ENCODE peak calls at places on chromosomes 11 and 22, in seven cellular contexts. One of them, this sample, is unnamed.

GRCh38 chr22:42116848-42117424 is 13.7 kb downstream of the CYP2D6 start:
- DNase-seq in heart right ventricle: no peak
- DNase-seq in OCI-LY7: peak
- DNase-seq in nephron progenitor cell: no peak
- DNase-seq in AG10803: peak
- DNase-seq in fibroblast of villous mesenchyme: peak
- DNase-seq in fibroblast of mammary gland: peak
- DNase-seq in this sample: no peak

GRCh38 chr11:68003846-68004550 is at the start of gene UNC93B1:
- DNase-seq in OCI-LY7: peak
- DNase-seq in fibroblast of mammary gland: peak
- DNase-seq in heart right ventricle: peak
- DNase-seq in nephron progenitor cell: peak
- DNase-seq in fibroblast of villous mesenchyme: peak
- DNase-seq in AG10803: peak
- DNase-seq in this sample: peak

GRCh38 chr11:116193321-116194114 is 579.3 kb downstream of the BUD13 start:
- DNase-seq in fibroblast of mammary gland: peak
- DNase-seq in AG10803: peak
- DNase-seq in OCI-LY7: no peak
- DNase-seq in heart right ventricle: no peak
- DNase-seq in nephron progenitor cell: peak
- DNase-seq in fibroblast of villous mesenchyme: peak
- DNase-seq in this sample: no peak

GRCh38 chr11:2287102-2287501 is 14.6 kb downstream of the C11orf21 start:
- DNase-seq in fibroblast of mammary gland: no peak
- DNase-seq in nephron progenitor cell: no peak
- DNase-seq in AG10803: no peak
- DNase-seq in fibroblast of villous mesenchyme: no peak
- DNase-seq in OCI-LY7: no peak
- DNase-seq in heart right ventricle: no peak
- DNase-seq in this sample: no peak

GRCh38 chr11:3835100-3835485 is 5.7 kb downstream of the RHOG start:
- DNase-seq in OCI-LY7: no peak
- DNase-seq in nephron progenitor cell: no peak
- DNase-seq in AG10803: peak
- DNase-seq in fibroblast of mammary gland: peak
- DNase-seq in heart right ventricle: no peak
- DNase-seq in fibroblast of villous mesenchyme: no peak
- DNase-seq in this sample: no peak

GRCh38 chr11:43567396-43567975 is 113.1 kb upstream of the HSD17B12 start:
- DNase-seq in fibroblast of villous mesenchyme: peak
- DNase-seq in fibroblast of mammary gland: peak
- DNase-seq in OCI-LY7: peak
- DNase-seq in heart right ventricle: no peak
- DNase-seq in nephron progenitor cell: no peak
- DNase-seq in AG10803: peak
- DNase-seq in this sample: peak

GRCh38 chr11:13880719-13881118 is 81.8 kb upstream of the SPON1 start:
- DNase-seq in AG10803: no peak
- DNase-seq in heart right ventricle: no peak
- DNase-seq in OCI-LY7: peak
- DNase-seq in nephron progenitor cell: peak
- DNase-seq in fibroblast of mammary gland: no peak
- DNase-seq in fibroblast of villous mesenchyme: no peak
- DNase-seq in this sample: no peak

GRCh38 chr11:62061356-62062222 is 62.2 kb upstream of the INCENP start:
- DNase-seq in OCI-LY7: no peak
- DNase-seq in fibroblast of villous mesenchyme: no peak
- DNase-seq in heart right ventricle: no peak
- DNase-seq in nephron progenitor cell: no peak
- DNase-seq in AG10803: no peak
- DNase-seq in fibroblast of mammary gland: no peak
- DNase-seq in this sample: no peak

GRCh38 chr22:40239345-40239683 is 61.6 kb downstream of the TNRC6B start:
- DNase-seq in fibroblast of mammary gland: no peak
- DNase-seq in nephron progenitor cell: no peak
- DNase-seq in heart right ventricle: no peak
- DNase-seq in OCI-LY7: no peak
- DNase-seq in AG10803: no peak
- DNase-seq in fibroblast of villous mesenchyme: no peak
- DNase-seq in this sample: no peak

GRCh38 chr22:48244388-48245118 is 1482.1 kb downstream of the TBC1D22A start:
- DNase-seq in AG10803: no peak
- DNase-seq in OCI-LY7: no peak
- DNase-seq in fibroblast of mammary gland: no peak
- DNase-seq in nephron progenitor cell: no peak
- DNase-seq in heart right ventricle: no peak
- DNase-seq in fibroblast of villous mesenchyme: no peak
- DNase-seq in this sample: no peak

GRCh38 chr11:104637652-104638170 is 260.5 kb downstream of the CASP12 start:
- DNase-seq in fibroblast of mammary gland: no peak
- DNase-seq in heart right ventricle: no peak
- DNase-seq in nephron progenitor cell: no peak
- DNase-seq in fibroblast of villous mesenchyme: no peak
- DNase-seq in AG10803: no peak
- DNase-seq in OCI-LY7: no peak
- DNase-seq in this sample: no peak

GRCh38 chr22:27110985-27111451 is 453.6 kb downstream of the MIAT start:
- DNase-seq in fibroblast of villous mesenchyme: peak
- DNase-seq in AG10803: peak
- DNase-seq in nephron progenitor cell: no peak
- DNase-seq in heart right ventricle: no peak
- DNase-seq in fibroblast of mammary gland: no peak
- DNase-seq in OCI-LY7: no peak
- DNase-seq in this sample: no peak

GRCh38 chr11:111359223-111360149 is 19.6 kb downstream of the POU2AF1 start:
- DNase-seq in heart right ventricle: no peak
- DNase-seq in AG10803: no peak
- DNase-seq in nephron progenitor cell: no peak
- DNase-seq in OCI-LY7: peak
- DNase-seq in fibroblast of mammary gland: no peak
- DNase-seq in fibroblast of villous mesenchyme: no peak
- DNase-seq in this sample: no peak

GRCh38 chr11:66332371-66333219 is 3.6 kb downstream of the RIN1 start:
- DNase-seq in AG10803: no peak
- DNase-seq in fibroblast of mammary gland: no peak
- DNase-seq in heart right ventricle: no peak
- DNase-seq in OCI-LY7: no peak
- DNase-seq in fibroblast of villous mesenchyme: no peak
- DNase-seq in nephron progenitor cell: no peak
- DNase-seq in this sample: no peak

GRCh38 chr11:29629281-29629680 is 387.5 kb downstream of the KCNA4 start:
- DNase-seq in heart right ventricle: no peak
- DNase-seq in OCI-LY7: no peak
- DNase-seq in fibroblast of villous mesenchyme: no peak
- DNase-seq in nephron progenitor cell: no peak
- DNase-seq in AG10803: peak
- DNase-seq in fibroblast of mammary gland: no peak
- DNase-seq in this sample: no peak

GRCh38 chr22:39545310-39546063 is 12.9 kb upstream of the RPS19BP1 start:
- DNase-seq in OCI-LY7: no peak
- DNase-seq in fibroblast of mammary gland: peak
- DNase-seq in AG10803: no peak
- DNase-seq in nephron progenitor cell: peak
- DNase-seq in heart right ventricle: peak
- DNase-seq in fibroblast of villous mesenchyme: peak
- DNase-seq in this sample: no peak

GRCh38 chr11:130115218-130115617 is 44.4 kb upstream of the ST14 start:
- DNase-seq in fibroblast of villous mesenchyme: peak
- DNase-seq in OCI-LY7: no peak
- DNase-seq in heart right ventricle: no peak
- DNase-seq in AG10803: peak
- DNase-seq in nephron progenitor cell: no peak
- DNase-seq in fibroblast of mammary gland: peak
- DNase-seq in this sample: no peak

GRCh38 chr11:16891964-16892363 is 122.2 kb downstream of the PLEKHA7 start:
- DNase-seq in heart right ventricle: no peak
- DNase-seq in OCI-LY7: no peak
- DNase-seq in fibroblast of mammary gland: peak
- DNase-seq in fibroblast of villous mesenchyme: peak
- DNase-seq in nephron progenitor cell: no peak
- DNase-seq in AG10803: peak
- DNase-seq in this sample: no peak

GRCh38 chr11:44978961-44979331 is 28.3 kb upstream of the TP53I11 start:
- DNase-seq in heart right ventricle: no peak
- DNase-seq in nephron progenitor cell: no peak
- DNase-seq in AG10803: no peak
- DNase-seq in OCI-LY7: no peak
- DNase-seq in fibroblast of villous mesenchyme: no peak
- DNase-seq in fibroblast of mammary gland: no peak
- DNase-seq in this sample: no peak

GRCh38 chr11:20026629-20027545 is 133.4 kb downstream of the DBX1 start:
- DNase-seq in heart right ventricle: no peak
- DNase-seq in AG10803: no peak
- DNase-seq in OCI-LY7: no peak
- DNase-seq in fibroblast of villous mesenchyme: no peak
- DNase-seq in fibroblast of mammary gland: no peak
- DNase-seq in nephron progenitor cell: peak
- DNase-seq in this sample: no peak

GRCh38 chr11:119854521-119854920 is 125.5 kb upstream of the NECTIN1 start:
- DNase-seq in AG10803: no peak
- DNase-seq in heart right ventricle: no peak
- DNase-seq in OCI-LY7: no peak
- DNase-seq in fibroblast of villous mesenchyme: no peak
- DNase-seq in fibroblast of mammary gland: no peak
- DNase-seq in nephron progenitor cell: no peak
- DNase-seq in this sample: no peak

GRCh38 chr11:75303544-75304224 is 47.8 kb downstream of the ARRB1 start:
- DNase-seq in fibroblast of villous mesenchyme: no peak
- DNase-seq in AG10803: no peak
- DNase-seq in OCI-LY7: no peak
- DNase-seq in heart right ventricle: no peak
- DNase-seq in fibroblast of mammary gland: no peak
- DNase-seq in nephron progenitor cell: no peak
- DNase-seq in this sample: no peak

DNA sequence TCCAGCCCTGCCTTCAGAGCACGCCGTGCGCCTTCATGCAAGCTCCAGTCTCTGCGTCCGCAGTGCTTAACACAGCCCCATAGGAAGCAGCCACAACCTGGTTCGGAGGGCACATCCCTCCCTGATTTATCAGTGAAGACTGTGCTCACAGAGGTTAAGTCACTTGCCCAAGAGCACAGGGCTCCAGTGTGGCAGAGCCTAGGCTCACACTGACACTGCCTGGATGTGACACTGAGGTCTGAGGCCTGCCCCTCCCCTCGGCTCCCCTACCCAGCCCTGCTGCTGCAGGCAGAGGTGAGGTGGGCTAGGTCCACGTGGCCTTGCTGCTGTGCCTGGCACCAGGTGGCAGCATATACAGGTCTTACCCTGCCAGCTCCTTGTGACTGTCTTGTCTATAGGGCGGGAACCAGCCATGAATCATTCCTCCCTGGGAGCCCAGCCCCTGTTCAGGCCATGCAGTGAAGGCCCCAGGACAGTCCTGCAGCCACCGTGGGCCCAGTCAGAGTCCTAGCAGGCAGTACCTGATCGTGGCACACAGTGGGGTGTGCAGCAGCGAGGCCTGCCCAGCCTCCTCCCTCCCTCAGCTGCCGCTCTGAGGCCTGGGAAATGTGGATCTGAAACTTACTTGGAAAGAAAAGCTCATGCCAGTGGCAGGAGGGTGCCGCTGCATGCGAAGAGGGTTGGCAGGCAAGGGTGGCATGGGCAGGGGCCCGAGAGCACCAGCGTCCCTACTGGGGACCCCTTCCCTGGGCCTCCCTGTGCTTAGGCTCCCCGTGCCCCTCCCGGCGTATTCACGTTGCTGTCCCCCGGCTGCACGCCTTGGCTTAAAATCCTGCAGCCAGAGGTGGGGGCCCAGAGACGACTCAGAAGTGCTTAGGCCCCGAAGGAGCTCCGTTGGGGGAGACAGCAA is 1.2 kb upstream of the CERK start:
- DNase-seq in OCI-LY7: peak
- DNase-seq in AG10803: peak
- DNase-seq in fibroblast of mammary gland: peak
- DNase-seq in heart right ventricle: peak
- DNase-seq in fibroblast of villous mesenchyme: peak
- DNase-seq in nephron progenitor cell: peak
- DNase-seq in this sample: no peak
- TF ChIP-seq CTCF in OCI-LY7: peak
- TF ChIP-seq CTCF in AG10803: no peak
- TF ChIP-seq CTCF in fibroblast of mammary gland: peak
- TF ChIP-seq CTCF in heart right ventricle: no peak
- TF ChIP-seq CTCF in fibroblast of villous mesenchyme: no peak
- TF ChIP-seq CTCF in nephron progenitor cell: no peak
- TF ChIP-seq CTCF in this sample: peak

GRCh38 chr11:32334822-32335221 is 100.5 kb downstream of the WT1 start:
- DNase-seq in fibroblast of villous mesenchyme: no peak
- DNase-seq in nephron progenitor cell: no peak
- DNase-seq in AG10803: no peak
- DNase-seq in fibroblast of mammary gland: peak
- DNase-seq in OCI-LY7: no peak
- DNase-seq in heart right ventricle: no peak
- DNase-seq in this sample: no peak
- TF ChIP-seq CTCF in fibroblast of villous mesenchyme: peak
- TF ChIP-seq CTCF in nephron progenitor cell: peak
- TF ChIP-seq CTCF in AG10803: peak
- TF ChIP-seq CTCF in fibroblast of mammary gland: peak
- TF ChIP-seq CTCF in OCI-LY7: peak
- TF ChIP-seq CTCF in heart right ventricle: no peak
- TF ChIP-seq CTCF in this sample: no peak

DNA sequence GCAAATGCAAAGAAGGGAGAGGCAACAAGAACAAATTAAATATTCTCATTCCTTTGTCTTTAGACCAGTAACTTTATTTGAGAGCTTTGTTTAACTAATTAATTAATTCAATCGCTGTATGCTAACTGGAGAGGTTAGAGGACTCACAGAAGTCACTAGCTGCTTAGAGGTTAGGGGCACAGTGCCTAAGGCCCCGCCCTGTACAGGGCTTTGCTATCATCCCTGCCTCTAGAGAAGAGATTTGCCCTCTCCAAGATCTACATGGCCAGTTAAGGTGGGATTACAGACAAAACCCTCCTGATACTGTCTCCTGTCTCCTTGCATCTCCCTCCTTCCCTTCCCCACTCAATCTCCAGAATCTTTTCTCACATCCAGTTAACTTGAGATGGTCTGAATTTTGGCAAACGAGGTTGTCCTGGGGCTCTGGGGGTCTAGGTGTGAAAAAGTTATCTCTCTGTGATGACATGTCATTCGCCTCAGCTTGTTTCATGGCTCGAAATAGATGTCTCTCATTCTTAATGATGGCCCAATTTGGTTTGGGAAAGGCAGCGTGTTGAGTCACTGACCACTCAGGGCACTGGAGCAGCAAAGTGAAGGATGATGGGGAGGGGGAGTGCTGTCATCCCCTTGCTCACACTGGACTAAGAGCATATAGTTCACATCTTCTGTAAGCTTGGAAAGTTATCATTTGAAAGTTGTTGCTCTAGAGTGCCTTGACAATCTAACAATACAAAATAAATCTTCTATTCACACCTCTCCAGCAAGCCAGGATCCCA is 190.9 kb downstream of the KIRREL3 start:
- DNase-seq in OCI-LY7: no peak
- DNase-seq in heart right ventricle: no peak
- DNase-seq in nephron progenitor cell: no peak
- DNase-seq in fibroblast of villous mesenchyme: no peak
- DNase-seq in AG10803: no peak
- DNase-seq in fibroblast of mammary gland: no peak
- DNase-seq in this sample: no peak
- TF ChIP-seq CTCF in OCI-LY7: no peak
- TF ChIP-seq CTCF in heart right ventricle: no peak
- TF ChIP-seq CTCF in nephron progenitor cell: no peak
- TF ChIP-seq CTCF in fibroblast of villous mesenchyme: no peak
- TF ChIP-seq CTCF in AG10803: no peak
- TF ChIP-seq CTCF in fibroblast of mammary gland: no peak
- TF ChIP-seq CTCF in this sample: no peak

GRCh38 chr22:17638182-17638431 is 450 bp upstream of the BCL2L13 start:
- DNase-seq in AG10803: peak
- DNase-seq in fibroblast of mammary gland: no peak
- DNase-seq in heart right ventricle: no peak
- DNase-seq in OCI-LY7: peak
- DNase-seq in fibroblast of villous mesenchyme: no peak
- DNase-seq in nephron progenitor cell: no peak
- DNase-seq in this sample: no peak
- TF ChIP-seq CTCF in AG10803: peak
- TF ChIP-seq CTCF in fibroblast of mammary gland: peak
- TF ChIP-seq CTCF in heart right ventricle: no peak
- TF ChIP-seq CTCF in OCI-LY7: no peak
- TF ChIP-seq CTCF in fibroblast of villous mesenchyme: peak
- TF ChIP-seq CTCF in nephron progenitor cell: no peak
- TF ChIP-seq CTCF in this sample: no peak

This sample was measured in GM10248.